ENCODE peak calls at places on chromosomes 5 and 9, in six cellular contexts. X is GM12892, I is K562, U is HepG2, R is GM12878, L is H1. W is an unnamed sample.

GRCh38 chr5:32083981-32084430 is 90.1 kb downstream of the GOLPH3 start:
- DNase-seq in X (no peak), I (no peak), U (peak), R (no peak), L (no peak), W (no peak)

GRCh38 chr5:138011991-138012390 is 20.9 kb downstream of the FAM13B start:
- DNase-seq in X (no peak), I (no peak), U (no peak), R (no peak), L (no peak), W (no peak)

GRCh38 chr9:116476935-116477381 is 210.1 kb upstream of the TRIM32 start:
- DNase-seq in X (no peak), I (no peak), U (no peak), R (no peak), L (peak), W (no peak)

GRCh38 chr5:56662891-56663290 is 152.5 kb upstream of the MAP3K1 start:
- DNase-seq in X (no peak), I (no peak), U (no peak), R (no peak), L (no peak), W (no peak)

GRCh38 chr5:65924366-65925093 is 1.8 kb upstream of the ERBIN start:
- DNase-seq in X (no peak), I (no peak), U (peak), R (no peak), L (no peak), W (peak)

GRCh38 chr5:78706381-78706780 is 57.8 kb upstream of the LHFPL2 start:
- DNase-seq in X (no peak), I (no peak), U (no peak), R (no peak), L (no peak), W (no peak)

GRCh38 chr9:76219555-76220151 is 174.6 kb downstream of the RFK start:
- DNase-seq in X (no peak), I (no peak), U (no peak), R (no peak), L (no peak), W (no peak)

GRCh38 chr5:149617760-149618306 is 36.5 kb downstream of the ARHGEF37 start:
- DNase-seq in X (no peak), I (no peak), U (no peak), R (peak), L (no peak), W (no peak)

GRCh38 chr9:122138560-122139268 is 20.9 kb downstream of the NDUFA8 start:
- DNase-seq in X (no peak), I (no peak), U (peak), R (no peak), L (no peak), W (no peak)

GRCh38 chr9:111516061-111516465 is 8.9 kb upstream of the ZNF483 start:
- DNase-seq in X (no peak), I (no peak), U (peak), R (peak), L (no peak), W (no peak)

GRCh38 chr5:136190904-136191303 is 2.1 kb downstream of the SMIM32 start:
- DNase-seq in X (no peak), I (no peak), U (no peak), R (no peak), L (no peak), W (no peak)
- TF ChIP-seq POLR2AphosphoS5 in X (no peak), I (no peak), U (no peak), R (no peak), L (no peak), W (no peak)

GRCh38 chr9:1709347-1709746 is 305.8 kb upstream of the SMARCA2 start:
- DNase-seq in X (no peak), I (no peak), U (peak), R (no peak), L (no peak), W (no peak)
- TF ChIP-seq TAF1 in X (no peak), I (no peak), U (no peak), R (no peak), L (no peak), W (no peak)

GRCh38 chr5:176365663-176366574 is 632 bp downstream of the ARL10 start:
- DNase-seq in X (peak), I (no peak), U (no peak), R (no peak), L (peak), W (peak)
- TF ChIP-seq POLR2A in X (peak), I (no peak), U (no peak), R (peak), L (no peak), W (no peak)

GRCh38 chr9:127661342-127661741 is 45.4 kb upstream of the CFAP157 start:
- DNase-seq in X (no peak), I (peak), U (no peak), R (no peak), L (no peak), W (no peak)
- TF ChIP-seq POLR2AphosphoS5 in X (no peak), I (no peak), U (no peak), R (no peak), L (no peak), W (no peak)

GRCh38 chr9:133802256-133802655 is 64.1 kb upstream of the SARDH start:
- DNase-seq in X (no peak), I (peak), U (no peak), R (no peak), L (no peak), W (no peak)
- TF ChIP-seq TAF1 in X (no peak), I (no peak), U (no peak), R (no peak), L (no peak), W (no peak)

DNA sequence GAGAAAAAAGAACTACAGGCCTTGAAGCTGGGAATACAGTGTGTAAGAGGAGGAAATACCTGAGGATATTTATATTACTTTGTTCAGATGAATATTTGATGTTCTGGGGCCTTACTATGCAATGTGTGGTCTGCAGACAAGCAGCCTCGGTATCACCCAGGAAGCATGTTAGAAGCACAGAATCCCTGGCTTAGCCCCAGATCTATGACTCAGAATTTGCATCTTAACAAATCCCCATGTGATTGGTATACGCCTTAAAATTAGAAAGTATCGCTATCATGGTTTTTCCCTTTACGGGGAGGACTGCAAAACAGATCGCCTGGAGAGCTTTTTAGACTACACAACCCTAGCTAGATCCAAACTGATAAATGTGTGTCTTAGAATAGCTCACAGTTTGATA is 121.0 kb downstream of the JAKMIP2 start:
- DNase-seq in X (no peak), I (no peak), U (no peak), R (no peak), L (no peak), W (no peak)
- TF ChIP-seq POLR2A in X (no peak), I (no peak), U (no peak), R (no peak), L (no peak), W (no peak)

GRCh38 chr9:699396-699795 is 142.1 kb upstream of the DMRT1 start:
- DNase-seq in X (no peak), I (no peak), U (no peak), R (no peak), L (no peak), W (no peak)

GRCh38 chr9:698937-699336 is 142.6 kb upstream of the DMRT1 start:
- DNase-seq in X (no peak), I (no peak), U (no peak), R (no peak), L (no peak), W (no peak)

GRCh38 chr9:703392-703791 is 138.1 kb upstream of the DMRT1 start:
- DNase-seq in X (no peak), I (no peak), U (no peak), R (no peak), L (no peak), W (no peak)

GRCh38 chr9:698276-698675 is 143.2 kb upstream of the DMRT1 start:
- DNase-seq in X (no peak), I (no peak), U (no peak), R (no peak), L (no peak), W (no peak)

DNA sequence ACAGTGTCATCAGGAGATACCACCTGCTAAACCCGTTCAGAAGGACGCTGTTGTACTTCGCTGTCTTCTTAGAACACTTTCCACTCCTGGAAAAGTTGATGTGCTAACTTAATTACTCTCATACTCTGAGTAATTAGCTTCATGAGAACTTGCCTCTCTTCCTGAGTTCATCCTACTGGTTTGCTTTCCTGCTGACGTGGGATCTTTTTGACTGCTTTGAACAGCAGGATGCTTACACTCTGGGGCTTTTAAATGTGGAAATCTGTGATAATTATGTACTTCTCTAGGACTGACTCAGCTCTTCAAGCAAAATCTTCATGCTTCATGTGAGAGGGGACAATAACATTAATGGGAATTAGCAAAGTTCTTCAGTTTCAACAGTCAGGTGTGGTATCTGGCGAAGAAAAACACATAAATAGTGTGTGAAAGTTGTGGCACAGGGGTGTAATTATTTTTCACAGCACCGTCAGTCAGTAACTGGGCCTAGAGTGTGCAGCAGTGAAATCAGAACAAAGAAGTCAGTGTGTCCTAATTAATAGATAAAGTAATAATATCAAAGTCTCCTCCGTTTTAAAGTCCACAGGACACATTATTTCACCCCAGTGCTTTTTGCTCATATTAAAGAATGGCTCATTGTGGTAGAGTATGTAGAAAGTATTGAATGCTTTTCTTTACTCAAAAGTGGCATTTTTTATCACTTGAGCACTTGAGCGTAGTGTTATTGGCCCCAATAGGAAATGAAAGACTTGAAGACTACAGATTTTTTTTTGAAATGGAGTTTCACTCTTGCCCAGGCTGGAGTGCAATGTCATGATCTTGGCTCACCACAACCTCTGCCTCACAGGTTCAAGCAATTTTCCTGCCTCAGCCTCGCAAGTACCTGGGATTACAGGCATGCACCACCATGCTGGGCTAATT is 140.9 kb upstream of the DMRT1 start:
- DNase-seq in X (no peak), I (no peak), U (no peak), R (no peak), L (no peak), W (no peak)
- TF ChIP-seq POLR2AphosphoS5 in X (no peak), I (no peak), U (no peak), R (no peak), L (no peak), W (no peak)

W was measured in GM12891.